ENCODE peak calls at places on chromosome 17, in six cellular contexts. U is AG04449; C is CD8-positive, alpha-beta T cell; S is GM20000; Z is Calu3; D is dorsolateral prefrontal cortex. T is an unnamed sample.

GRCh38 chr17:65328567-65328966 is 191.4 kb downstream of the RGS9 start:
- DNase-seq in D (no peak), U (no peak), S (no peak), C (no peak), Z (no peak), T (no peak)

GRCh38 chr17:1188812-1189211 is 9.0 kb upstream of the ABR start:
- DNase-seq in S (no peak), Z (no peak), C (no peak), U (no peak), D (no peak), T (no peak)

GRCh38 chr17:42891539-42892152 is 9.0 kb upstream of the G6PC1 start:
- DNase-seq in S (no peak), U (no peak), Z (no peak), C (no peak), D (no peak), T (no peak)

GRCh38 chr17:64269687-64270649 is 6.9 kb upstream of the TEX2 start:
- DNase-seq in D (peak), Z (no peak), C (no peak), U (no peak), S (no peak), T (no peak)

GRCh38 chr17:75004371-75004770 is 8.1 kb upstream of the MRPL58 start:
- DNase-seq in S (peak), Z (no peak), U (no peak), C (no peak), D (no peak), T (no peak)

GRCh38 chr17:28807925-28808641 is 34.5 kb downstream of the FAM222B start:
- DNase-seq in D (no peak), S (no peak), U (peak), C (no peak), Z (peak), T (no peak)

GRCh38 chr17:8448310-8448709 is 12.6 kb downstream of the NDEL1 start:
- DNase-seq in D (no peak), Z (no peak), S (no peak), C (no peak), U (no peak), T (no peak)

GRCh38 chr17:6494239-6494941 is 50.1 kb downstream of the PIMREG start:
- DNase-seq in U (no peak), C (no peak), S (no peak), D (no peak), Z (peak), T (no peak)

GRCh38 chr17:74870512-74870911 is 2.3 kb downstream of the FDXR start:
- DNase-seq in Z (no peak), U (no peak), D (no peak), C (no peak), S (no peak), T (no peak)

GRCh38 chr17:39774043-39774442 is 36.3 kb downstream of the GRB7 start:
- DNase-seq in Z (peak), S (no peak), D (no peak), U (no peak), C (no peak), T (no peak)

GRCh38 chr17:51795401-51795800 is 363.1 kb downstream of the CA10 start:
- DNase-seq in D (no peak), S (no peak), Z (peak), C (no peak), U (no peak), T (no peak)

GRCh38 chr17:80453126-80453979 is 23.1 kb downstream of the NPTX1 start:
- DNase-seq in D (no peak), Z (no peak), C (no peak), U (no peak), S (no peak), T (no peak)

GRCh38 chr17:42178817-42179216 is 2.1 kb downstream of the KCNH4 start:
- DNase-seq in U (no peak), D (no peak), S (peak), Z (peak), C (no peak), T (no peak)

GRCh38 chr17:16583781-16584180 is 14.8 kb upstream of the ZNF287 start:
- DNase-seq in C (no peak), Z (no peak), D (no peak), S (no peak), U (no peak), T (no peak)

GRCh38 chr17:80703109-80703508 is 158.5 kb downstream of the RPTOR start:
- DNase-seq in U (no peak), D (no peak), Z (no peak), C (peak), S (no peak), T (no peak)

GRCh38 chr17:62995377-62995885 is 29.4 kb downstream of the TANC2 start:
- DNase-seq in C (no peak), U (no peak), S (peak), Z (peak), D (no peak), T (no peak)

GRCh38 chr17:40605301-40605700 is 40.0 kb upstream of the CCR7 start:
- DNase-seq in Z (no peak), U (no peak), S (no peak), C (peak), D (no peak), T (no peak)

GRCh38 chr17:83180996-83181481 is 101.6 kb downstream of the METRNL start:
- DNase-seq in C (peak), D (no peak), U (no peak), Z (no peak), S (no peak), T (no peak)

GRCh38 chr17:79814966-79815835 is 18.3 kb upstream of the CBX8 start:
- DNase-seq in U (no peak), C (no peak), Z (peak), D (no peak), S (no peak), T (no peak)

DNA sequence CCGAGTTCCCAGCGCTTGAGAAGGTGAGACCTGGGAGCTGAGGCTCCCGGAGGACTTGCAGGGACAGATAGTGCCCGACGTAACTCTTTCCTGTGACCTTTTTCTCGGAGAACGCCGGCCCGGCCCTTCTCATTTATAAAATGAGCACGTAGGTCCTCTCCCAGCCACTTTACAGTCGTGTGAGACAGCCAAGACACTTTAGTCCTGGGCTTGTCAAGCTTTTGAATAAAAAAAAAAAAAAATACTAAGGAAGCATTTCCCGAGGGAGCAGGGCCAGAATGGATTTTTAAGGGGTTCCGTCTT is 241 bp downstream of the DRC3 start:
- DNase-seq in C (no peak), Z (no peak), S (no peak), D (no peak), U (no peak), T (no peak)
- TF ChIP-seq CTCF in C (no peak), Z (no peak), S (no peak), D (no peak), U (no peak), T (no peak)

GRCh38 chr17:5078106-5079028 is at the start of gene ZFP3:
- DNase-seq in D (peak), C (peak), U (peak), S (peak), Z (no peak), T (no peak)
- TF ChIP-seq CTCF in D (peak), C (peak), U (no peak), S (no peak), Z (no peak), T (no peak)

GRCh38 chr17:27554152-27554551 is 76.8 kb upstream of the LGALS9 start:
- DNase-seq in C (no peak), U (no peak), D (no peak), S (no peak), Z (no peak), T (no peak)

GRCh38 chr17:27551701-27552466 is 79.1 kb upstream of the LGALS9 start:
- DNase-seq in U (no peak), S (no peak), Z (peak), D (no peak), C (no peak), T (no peak)

GRCh38 chr17:27550974-27551505 is 79.9 kb upstream of the LGALS9 start:
- DNase-seq in Z (no peak), S (no peak), C (no peak), U (no peak), D (no peak), T (no peak)

GRCh38 chr17:27553019-27553511 is 77.9 kb upstream of the LGALS9 start:
- DNase-seq in Z (peak), S (no peak), C (no peak), U (no peak), D (no peak), T (no peak)

DNA sequence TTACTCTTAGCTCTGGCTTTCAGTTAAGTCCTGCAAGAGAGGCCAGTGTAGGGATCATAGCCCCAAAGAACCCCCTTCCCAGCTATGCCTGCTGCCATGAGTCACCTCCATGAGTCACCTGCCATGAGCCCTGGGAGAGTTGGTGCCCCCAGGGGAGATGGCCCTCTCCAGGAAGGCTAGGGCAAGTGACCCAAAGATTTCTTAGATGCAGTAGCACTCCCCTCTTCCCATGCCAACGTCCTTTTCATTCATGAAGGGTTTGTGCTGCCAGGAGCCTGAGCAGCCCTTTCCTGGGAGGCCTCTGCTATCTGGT is 78.6 kb upstream of the LGALS9 start:
- DNase-seq in C (no peak), S (no peak), D (no peak), U (no peak), Z (peak), T (no peak)
- TF ChIP-seq CTCF in C (no peak), S (no peak), D (no peak), U (no peak), Z (no peak), T (no peak)

DNA sequence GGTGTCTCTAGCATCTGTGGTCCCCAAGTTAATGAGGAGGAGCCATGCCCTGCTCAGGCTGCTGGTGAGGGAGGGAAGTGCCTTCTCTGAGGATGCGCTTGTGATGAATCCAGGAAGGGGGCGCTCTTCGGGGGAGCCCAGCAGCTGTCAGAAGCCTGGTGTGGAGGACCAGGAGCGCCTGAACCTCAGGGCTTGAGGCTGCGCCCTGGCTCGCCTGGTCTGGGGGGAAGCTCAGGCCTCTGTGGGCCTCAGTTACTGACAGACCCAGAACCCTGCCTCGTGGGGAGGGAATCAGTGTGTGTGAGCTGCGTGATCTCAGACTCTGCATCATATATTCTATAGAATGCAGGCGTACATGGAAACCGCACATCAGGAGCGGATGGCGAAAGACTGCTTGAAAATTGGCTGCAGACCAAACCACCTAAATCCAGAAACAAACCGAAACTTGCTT is 126.1 kb downstream of the SEC14L1 start:
- DNase-seq in Z (no peak), U (no peak), C (no peak), D (no peak), S (peak), T (no peak)
- TF ChIP-seq CTCF in Z (no peak), U (peak), C (no peak), D (no peak), S (no peak), T (peak)

T was measured in neural crest cell.